ENCODE peak calls at places on chromosome 10, in four cellular contexts. X, H, E and Z are unnamed samples.

GRCh38 chr10:42962120-42962901 is 114.6 kb upstream of the RET start:
- DNase-seq in X (no peak), H (no peak), E (no peak), Z (no peak)

GRCh38 chr10:132982301-132982989 is 40.1 kb upstream of the CFAP46 start:
- DNase-seq in X (no peak), H (no peak), E (no peak), Z (no peak)

GRCh38 chr10:68052463-68052862 is 22.6 kb downstream of the HERC4 start:
- DNase-seq in X (no peak), H (peak; percentile 23), E (no peak), Z (no peak)

GRCh38 chr10:36711371-36711770 is 414.0 kb upstream of the ANKRD30A start:
- DNase-seq in X (no peak), H (no peak), E (no peak), Z (no peak)

GRCh38 chr10:30038961-30039536 is 20.3 kb downstream of the JCAD start:
- DNase-seq in X (no peak), H (no peak), E (no peak), Z (no peak)

GRCh38 chr10:43899224-43899959 is 250.7 kb upstream of the ZNF32 start:
- DNase-seq in X (no peak), H (no peak), E (no peak), Z (peak; percentile 35)

GRCh38 chr10:26869528-26869927 is 8.8 kb upstream of the ABI1 start:
- DNase-seq in X (no peak), H (peak; percentile 99), E (no peak), Z (peak; percentile 87)

GRCh38 chr10:107163086-107163880 is 1.2 kb downstream of the SORCS1 start:
- DNase-seq in X (no peak), H (no peak), E (no peak), Z (no peak)

GRCh38 chr10:124003481-124004371 is 89.7 kb downstream of the CHST15 start:
- DNase-seq in X (no peak), H (no peak), E (no peak), Z (no peak)

GRCh38 chr10:122344741-122345258 is 29.7 kb upstream of the PLEKHA1 start:
- DNase-seq in X (peak; percentile 46), H (no peak), E (peak; percentile 20), Z (no peak)

GRCh38 chr10:133388265-133388972 is 5.5 kb upstream of the MTG1 start:
- DNase-seq in X (no peak), H (no peak), E (no peak), Z (no peak)

GRCh38 chr10:115854740-115855435 is 418.1 kb downstream of the GFRA1 start:
- DNase-seq in X (no peak), H (no peak), E (no peak), Z (no peak)

GRCh38 chr10:25725917-25726716 is 207.9 kb upstream of the MYO3A start:
- DNase-seq in X (peak; percentile 35), H (peak; percentile 32), E (peak; percentile 42), Z (no peak)

GRCh38 chr10:92068900-92069299 is 145.3 kb downstream of the BTAF1 start:
- DNase-seq in X (no peak), H (peak; percentile 8), E (no peak), Z (no peak)

GRCh38 chr10:22017283-22018020 is 13.9 kb upstream of the DNAJC1 start:
- DNase-seq in X (no peak), H (no peak), E (no peak), Z (no peak)

GRCh38 chr10:106424076-106424475 is 740.4 kb downstream of the SORCS1 start:
- DNase-seq in X (no peak), H (peak; percentile 95), E (no peak), Z (peak; percentile 73)

GRCh38 chr10:116124777-116125176 is 148.2 kb downstream of the GFRA1 start:
- DNase-seq in X (no peak), H (no peak), E (no peak), Z (no peak)

GRCh38 chr10:112917676-112918075 is 32.4 kb upstream of the TCF7L2 start:
- DNase-seq in X (no peak), H (no peak), E (no peak), Z (no peak)

GRCh38 chr10:112913255-112913654 is 36.8 kb upstream of the TCF7L2 start:
- DNase-seq in X (no peak), H (no peak), E (no peak), Z (no peak)

GRCh38 chr10:112913661-112914287 is 36.3 kb upstream of the TCF7L2 start:
- DNase-seq in X (no peak), H (no peak), E (no peak), Z (no peak)

GRCh38 chr10:112914288-112914952 is 35.6 kb upstream of the TCF7L2 start:
- DNase-seq in X (no peak), H (no peak), E (no peak), Z (no peak)

GRCh38 chr10:112915590-112916572 is 34.2 kb upstream of the TCF7L2 start:
- DNase-seq in X (peak; percentile 80), H (peak; percentile 61), E (no peak), Z (no peak)
- H3K4me3 ChIP-seq in X (peak overlapping the region; percentile 1), H (no peak overlapping the region), E (no peak overlapping the region), Z (no peak overlapping the region)

GRCh38 chr10:102279104-102279503 is 33.8 kb downstream of the GBF1 start:
- DNase-seq in X (no peak), H (no peak), E (no peak), Z (no peak)
- H3K4me1 ChIP-seq in X (no peaks in the 10 kb centered on the region), H (peaks cover 31% of the 10 kb centered on the region), E (peaks cover 22% of the 10 kb centered on the region), Z (peaks cover 31% of the 10 kb centered on the region)

DNA sequence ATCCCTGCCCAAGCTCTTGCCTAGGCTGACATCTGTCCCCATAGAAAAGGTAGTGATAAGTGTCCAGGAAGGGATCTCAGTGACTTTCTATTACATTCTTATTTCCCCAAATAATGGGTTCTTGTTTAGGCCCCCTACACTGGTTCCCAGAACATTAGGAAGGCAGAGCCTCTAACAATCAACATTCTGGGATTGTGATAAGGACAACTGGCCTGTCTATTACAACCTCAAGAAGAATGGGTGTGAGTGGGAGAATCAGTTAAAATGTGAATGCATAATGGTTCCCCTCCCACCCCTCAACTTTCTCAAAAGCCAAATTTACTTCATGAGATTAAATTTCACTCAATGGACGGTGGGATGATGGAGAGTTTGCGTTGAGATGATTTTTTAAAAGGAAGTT is 6.4 kb upstream of the ANKRD1 start:
- DNase-seq in X (no peak), H (no peak), E (no peak), Z (no peak)
- TF ChIP-seq EZH2 in X (no peak), H (no peak), E (no peak), Z (no peak)

GRCh38 chr10:109875151-109875568 is 48.2 kb downstream of the XPNPEP1 start:
- DNase-seq in X (no peak), H (no peak), E (no peak), Z (no peak)
- H3K4me3 ChIP-seq in X (no peak overlapping the region), H (no peak overlapping the region), E (no peak overlapping the region), Z (no peak overlapping the region)

GRCh38 chr10:32582946-32583345 is 137.0 kb downstream of the CCDC7 start:
- DNase-seq in X (no peak), H (no peak), E (no peak), Z (no peak)
- H3K4me1 ChIP-seq in X (no peaks in the 10 kb centered on the region), H (no peaks in the 10 kb centered on the region), E (no peaks in the 10 kb centered on the region), Z (no peaks in the 10 kb centered on the region)

DNA sequence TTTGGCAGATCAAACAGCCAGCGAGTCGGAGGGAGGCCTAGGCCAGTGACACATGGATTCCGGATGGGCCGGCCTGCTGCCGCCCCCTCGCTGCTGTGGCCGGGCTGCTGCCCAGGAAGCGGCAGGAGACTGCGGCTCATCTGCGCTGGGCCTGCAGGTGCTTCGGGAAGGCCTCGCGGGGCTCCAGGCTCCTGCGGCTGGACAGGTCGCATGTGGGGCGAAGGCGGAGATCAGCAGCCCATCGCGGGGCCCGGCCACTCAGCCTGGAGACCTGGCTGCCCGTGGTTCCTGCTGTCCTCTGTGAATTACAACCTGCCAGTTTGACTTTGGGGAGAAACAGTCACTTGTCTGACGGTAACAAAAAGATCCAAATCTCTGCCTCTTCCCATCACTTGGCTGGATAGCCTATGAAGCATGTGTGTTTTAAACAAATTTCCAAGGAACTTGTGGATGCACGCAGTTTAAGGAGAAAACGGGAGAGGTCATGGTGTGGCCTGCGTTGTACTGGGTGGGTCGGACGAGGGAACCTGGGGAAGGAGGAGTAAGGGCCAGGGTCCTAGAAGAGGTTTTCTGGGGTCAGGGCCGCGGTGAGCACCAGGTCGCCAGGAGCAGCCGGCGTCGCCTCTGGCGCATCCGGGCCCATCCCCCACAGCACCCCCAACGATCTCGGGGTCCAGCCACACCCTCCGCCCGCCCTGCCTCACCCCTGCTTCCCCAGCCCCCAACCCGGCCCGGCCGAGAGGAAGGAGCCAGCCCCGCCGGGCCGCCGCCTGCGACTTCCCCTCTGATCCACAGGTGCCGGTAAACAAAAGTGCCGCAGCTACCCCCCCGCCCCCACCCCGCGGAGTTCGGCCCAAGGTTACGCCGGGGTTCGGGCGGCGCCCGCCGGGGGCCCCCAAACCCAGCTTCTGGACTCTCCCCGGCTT is 1.6 kb downstream of the SPOCK2 start:
- DNase-seq in X (no peak), H (no peak), E (no peak), Z (no peak)
- TF ChIP-seq EZH2 in X (no peak), H (no peak), E (no peak), Z (no peak)

DNA sequence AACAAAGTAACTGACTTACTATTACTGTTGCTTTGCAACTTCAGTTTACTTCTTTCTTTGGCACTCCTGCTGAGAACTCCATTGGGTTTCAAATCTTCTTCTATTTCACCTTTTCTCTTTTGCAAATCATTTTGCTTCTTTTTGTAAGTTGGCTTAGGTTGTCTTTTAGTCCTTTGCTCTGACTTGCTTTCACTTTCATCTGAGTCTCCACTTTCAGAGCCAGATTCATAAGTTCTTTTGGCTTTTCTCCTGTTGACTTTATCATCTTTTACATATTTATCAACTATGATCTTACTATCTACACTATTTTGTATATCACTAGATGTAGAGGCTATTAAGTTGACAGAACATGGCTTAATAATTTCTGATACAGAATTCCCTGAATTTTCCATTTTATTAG is 73.4 kb downstream of the NRBF2 start:
- DNase-seq in X (no peak), H (no peak), E (no peak), Z (no peak)
- H3K4me3 ChIP-seq in X (no peak overlapping the region), H (no peak overlapping the region), E (no peak overlapping the region), Z (no peak overlapping the region)

DNA sequence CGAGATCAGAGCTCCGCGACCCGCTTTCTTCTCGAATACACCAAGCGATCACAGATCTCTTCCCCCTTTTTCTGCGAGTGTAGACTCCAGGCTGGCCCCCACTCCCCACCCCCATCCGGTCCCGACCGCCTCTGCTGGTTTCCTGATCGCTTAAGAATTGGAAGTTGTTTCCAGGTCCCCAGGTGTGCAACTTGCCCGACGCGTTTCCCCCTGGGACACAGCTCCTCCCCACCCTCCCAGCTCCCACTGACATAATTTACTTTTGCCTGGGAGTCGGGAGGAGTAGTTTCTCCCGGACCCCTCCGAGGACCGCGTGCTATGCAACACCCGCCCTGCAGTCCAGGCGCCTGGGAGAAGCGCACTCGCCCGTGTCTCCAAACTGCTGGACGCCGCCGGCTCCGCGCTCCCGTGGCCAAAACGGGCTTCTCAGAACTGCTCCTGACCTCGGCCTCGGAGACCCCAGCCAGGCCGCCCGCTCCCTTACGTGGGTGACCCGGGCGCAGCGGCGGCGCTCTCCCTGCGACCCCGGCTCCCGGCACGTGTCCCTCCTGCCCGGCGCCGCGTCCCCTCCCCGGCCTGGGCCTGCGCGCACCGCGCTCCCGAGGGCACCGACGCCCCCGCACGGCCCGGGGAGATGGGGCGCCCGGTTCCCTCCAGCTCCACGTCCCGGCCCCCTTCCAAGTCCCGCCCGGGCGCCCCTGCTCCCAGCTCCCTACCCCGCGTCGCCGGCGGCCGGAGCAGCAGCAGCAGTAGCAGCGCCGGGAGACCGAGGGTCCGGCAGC is 463 bp downstream of the IL15RA start:
- DNase-seq in X (peak; percentile 18), H (peak; percentile 52), E (peak; percentile 65), Z (no peak)
- H3K4me1 ChIP-seq in X (peaks cover 4% of the 10 kb centered on the region), H (no peaks in the 10 kb centered on the region), E (peaks cover 21% of the 10 kb centered on the region), Z (peaks cover 4% of the 10 kb centered on the region)